ENCODE peak calls at places on chromosome X, in seven cellular contexts. N, V, Z, H, P, B and K are unnamed samples.

GRCh38 chrX:45824471-45824870 is 623.8 kb upstream of the DIPK2B start:
- DNase-seq in P (peak; percentile 97), B (peak; percentile 95), N (peak; percentile 92), Z (peak; percentile 30), V (peak; percentile 21), H (peak; percentile 89), K (no peak)

GRCh38 chrX:107827137-107827831 is 1.6 kb downstream of the MID2 start:
- DNase-seq in B (no peak), H (no peak), Z (no peak), V (no peak), N (peak; percentile 43), P (no peak), K (no peak)

GRCh38 chrX:2224141-2224540 is 276.6 kb downstream of the DHRSX start:
- DNase-seq in V (no peak), P (no peak), H (no peak), N (no peak), Z (no peak), B (no peak), K (no peak)

GRCh38 chrX:153631346-153631745 is 15.7 kb upstream of the DUSP9 start:
- DNase-seq in P (no peak), N (no peak), Z (no peak), V (no peak), H (no peak), B (no peak), K (no peak)

GRCh38 chrX:152892499-152892898 is 5.4 kb upstream of the ZNF185 start:
- DNase-seq in H (no peak), V (no peak), P (no peak), Z (no peak), N (no peak), B (no peak), K (no peak)

GRCh38 chrX:1578511-1579173 is 12.8 kb upstream of the AKAP17A start:
- DNase-seq in P (no peak), N (no peak), V (no peak), Z (no peak), H (no peak), B (no peak), K (peak; percentile 4)

GRCh38 chrX:154437971-154438893 is 1.3 kb downstream of the GDI1 start:
- DNase-seq in N (no peak), P (no peak), Z (no peak), V (no peak), B (no peak), H (no peak), K (no peak)

GRCh38 chrX:40281341-40282005 is 183.7 kb upstream of the BCOR start:
- DNase-seq in B (no peak), V (no peak), H (no peak), Z (no peak), N (no peak), P (no peak), K (peak; percentile 21)

GRCh38 chrX:109475174-109475891 is 6.6 kb downstream of the GUCY2F start:
- DNase-seq in Z (peak; percentile 91), V (peak; percentile 30), B (peak; percentile 12), H (peak; percentile 54), N (peak; percentile 58), P (peak; percentile 39), K (no peak)

GRCh38 chrX:35890699-35891098 is 28.8 kb upstream of the CFAP47 start:
- DNase-seq in B (no peak), P (peak; percentile 1), H (no peak), N (no peak), V (peak; percentile 11), Z (peak; percentile 64), K (peak; percentile 59)

GRCh38 chrX:18674417-18674787 is 2.5 kb upstream of the RS1 start:
- DNase-seq in B (no peak), Z (peak; percentile 33), N (peak; percentile 4), P (no peak), V (peak; percentile 27), H (no peak), K (peak; percentile 26)

GRCh38 chrX:15834827-15835595 is 19.6 kb downstream of the AP1S2 start:
- DNase-seq in B (peak; percentile 47), V (no peak), Z (no peak), P (peak; percentile 50), N (no peak), H (no peak), K (no peak)
- H3K27ac ChIP-seq in B (no peak overlapping the region), V (no peak overlapping the region), Z (peak overlapping the region; percentile 65), P (no peak overlapping the region), N (no peak overlapping the region), H (no peak overlapping the region), K (no peak overlapping the region)

GRCh38 chrX:68711845-68712244 is 64.4 kb downstream of the STARD8 start:
- DNase-seq in V (no peak), P (no peak), Z (no peak), N (no peak), B (no peak), H (no peak), K (no peak)

GRCh38 chrX:68710870-68711576 is 63.6 kb downstream of the STARD8 start:
- DNase-seq in N (peak; percentile 32), V (peak; percentile 55), P (peak; percentile 29), H (peak; percentile 32), B (peak; percentile 18), Z (peak; percentile 68), K (no peak)

GRCh38 chrX:68703849-68704248 is 56.4 kb downstream of the STARD8 start:
- DNase-seq in B (no peak), V (no peak), Z (no peak), P (no peak), N (no peak), H (no peak), K (no peak)

GRCh38 chrX:68705986-68706385 is 58.5 kb downstream of the STARD8 start:
- DNase-seq in V (no peak), Z (no peak), N (no peak), H (no peak), P (no peak), B (no peak), K (no peak)

GRCh38 chrX:68708503-68709290 is 61.2 kb downstream of the STARD8 start:
- DNase-seq in Z (peak; percentile 52), N (no peak), H (no peak), P (peak; percentile 34), V (no peak), B (peak; percentile 11), K (no peak)
- H3K4me2 ChIP-seq in Z (no peak overlapping the region), N (no peak overlapping the region), H (no peak overlapping the region), P (no peak overlapping the region), V (no peak overlapping the region), B (no peak overlapping the region), K (no peak overlapping the region)

GRCh38 chrX:8726031-8726652 is 5.8 kb downstream of the ANOS1 start:
- DNase-seq in P (peak; percentile 70), Z (no peak), N (peak; percentile 45), B (peak; percentile 64), H (no peak), V (no peak), K (no peak)

GRCh38 chrX:8731579-8732395 is at the start of gene ANOS1:
- DNase-seq in V (no peak), Z (peak; percentile 88), N (peak; percentile 52), P (peak; percentile 67), H (no peak), B (peak; percentile 47), K (no peak)

GRCh38 chrX:8728932-8729331 is 3.0 kb downstream of the ANOS1 start:
- DNase-seq in P (no peak), H (no peak), Z (peak; percentile 16), B (no peak), V (no peak), N (no peak), K (no peak)

GRCh38 chrX:8730812-8731578 is 942 bp downstream of the ANOS1 start:
- DNase-seq in B (no peak), N (no peak), P (no peak), H (no peak), V (no peak), Z (peak; percentile 35), K (no peak)
- TF ChIP-seq EZH2 in B (no peak), N (no peak), P (peak; percentile 22), H (no peak), V (no peak), Z (no peak), K (no peak)

DNA sequence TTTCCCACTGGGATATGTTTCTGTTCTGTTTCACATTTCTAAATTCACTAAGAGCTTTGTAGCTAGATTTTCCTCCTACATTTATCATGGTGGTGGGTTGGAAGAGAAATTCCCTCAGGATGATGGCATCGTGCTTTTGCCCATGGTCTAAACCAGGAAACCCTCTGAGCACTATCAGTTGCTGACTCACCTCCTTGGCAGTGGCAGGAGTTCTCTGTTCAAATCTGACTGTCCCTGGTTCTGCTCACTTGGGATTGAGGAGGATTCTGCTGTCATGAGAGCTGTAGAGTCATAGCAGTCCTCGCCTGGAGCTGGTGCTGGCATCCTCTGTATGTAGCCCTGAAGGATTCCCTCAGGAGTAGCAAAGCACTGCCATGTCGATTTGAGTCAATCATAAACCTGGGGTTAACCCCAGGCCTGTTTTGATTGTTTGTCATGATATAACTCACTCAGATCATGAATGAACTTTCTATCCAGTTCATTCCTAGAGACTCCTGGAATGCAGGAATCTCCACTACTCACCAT is 9.4 kb downstream of the TEX13A start:
- DNase-seq in P (no peak), N (no peak), B (no peak), Z (no peak), V (no peak), H (no peak), K (no peak)
- H3K27ac ChIP-seq in P (no peak overlapping the region), N (no peak overlapping the region), B (no peak overlapping the region), Z (no peak overlapping the region), V (no peak overlapping the region), H (no peak overlapping the region), K (no peak overlapping the region)

GRCh38 chrX:120468479-120468824 is 644 bp downstream of the LAMP2 start:
- DNase-seq in H (no peak), Z (no peak), N (peak; percentile 3), B (no peak), P (no peak), V (no peak), K (no peak)
- H3K4me2 ChIP-seq in H (peak overlapping the region; percentile 85), Z (peak overlapping the region; percentile 70), N (peak overlapping the region; percentile 70), B (peak overlapping the region; percentile 86), P (peak overlapping the region; percentile 75), V (peak overlapping the region; percentile 93), K (peak overlapping the region; percentile 82)

GRCh38 chrX:103376979-103377324 is 614 bp downstream of the BEX3 start:
- DNase-seq in P (peak; percentile 32), H (no peak), Z (peak; percentile 57), N (peak; percentile 34), B (peak; percentile 11), V (no peak), K (peak; percentile 21)

GRCh38 chrX:103376118-103376978 is at the start of gene BEX3:
- DNase-seq in B (peak; percentile 36), H (no peak), Z (peak; percentile 77), N (peak; percentile 55), V (no peak), P (peak; percentile 67), K (peak; percentile 69)

GRCh38 chrX:103369479-103369878 is 6.9 kb upstream of the BEX3 start:
- DNase-seq in H (no peak), N (no peak), P (no peak), Z (no peak), V (no peak), B (no peak), K (no peak)

GRCh38 chrX:103373581-103373980 is 2.8 kb upstream of the BEX3 start:
- DNase-seq in V (no peak), Z (no peak), P (peak; percentile 35), H (no peak), N (no peak), B (no peak), K (no peak)

DNA sequence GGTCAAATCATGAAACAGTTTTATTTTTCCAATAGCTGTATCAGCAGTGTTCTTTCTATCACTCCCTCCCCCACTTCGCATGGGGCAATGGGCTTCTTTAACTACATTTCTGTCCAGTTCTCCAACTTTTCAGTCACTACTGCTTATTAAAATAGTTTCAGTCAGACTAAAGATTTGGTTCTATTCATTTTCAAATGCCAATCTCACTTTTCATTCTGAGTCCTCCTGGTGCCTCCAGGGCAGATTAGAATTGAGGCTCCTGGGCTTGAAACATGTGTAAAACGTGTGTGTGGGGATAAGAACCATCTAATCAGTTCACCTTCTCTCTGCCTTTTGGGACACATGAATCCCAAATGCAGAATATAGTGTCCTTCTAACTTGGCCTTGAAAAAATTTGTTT is 3.5 kb upstream of the BEX3 start:
- DNase-seq in H (no peak), B (no peak), Z (no peak), P (no peak), V (no peak), N (no peak), K (no peak)
- TF ChIP-seq EZH2 in H (no peak), B (no peak), Z (no peak), P (no peak), V (no peak), N (no peak), K (no peak)